ENCODE peak calls at places on chromosomes 2 and 18, in nine cellular contexts. E is AG10803, L is upper lobe of left lung, V is HFF-Myc, W is stomach, I is heart left ventricle, F is fibroblast of the aortic adventitia, Y is dorsolateral prefrontal cortex, T is foreskin fibroblast. B is an unnamed sample.

GRCh38 chr2:219099319-219099718 is 38.6 kb upstream of the IHH start:
- DNase-seq in E (peak; percentile 50), L (no peak), V (no peak), W (no peak), I (no peak), F (peak; percentile 19), Y (no peak), T (peak; percentile 68), B (no peak)

GRCh38 chr2:86078801-86079545 is 26.7 kb downstream of the POLR1A start:
- DNase-seq in E (peak; percentile 58), L (peak; percentile 58), V (no peak), W (peak; percentile 34), I (no peak), F (peak; percentile 76), Y (peak; percentile 68), T (no peak), B (peak; percentile 80)

GRCh38 chr2:86201951-86202692 is 2.9 kb downstream of the MRPL35 start:
- DNase-seq in E (no peak), L (no peak), V (no peak), W (no peak), I (no peak), F (peak; percentile 39), Y (no peak), T (no peak), B (peak; percentile 32)

GRCh38 chr2:229591611-229592010 is 122.7 kb downstream of the DNER start:
- DNase-seq in E (no peak), L (no peak), V (no peak), W (no peak), I (no peak), F (no peak), Y (peak; percentile 66), T (no peak), B (no peak)

GRCh38 chr2:218830526-218831306 is 887 bp downstream of the PRKAG3 start:
- DNase-seq in E (no peak), L (no peak), V (no peak), W (no peak), I (no peak), F (no peak), Y (no peak), T (no peak), B (no peak)

GRCh38 chr2:27162151-27163121 is 13.6 kb downstream of the TCF23 start:
- DNase-seq in E (no peak), L (no peak), V (no peak), W (no peak), I (no peak), F (peak; percentile 22), Y (no peak), T (no peak), B (no peak)

GRCh38 chr2:4561206-4561605 is 857.8 kb downstream of the DCDC2C start:
- DNase-seq in E (no peak), L (no peak), V (no peak), W (no peak), I (no peak), F (no peak), Y (no peak), T (no peak), B (no peak)

GRCh38 chr2:178829981-178830380 is 22.8 kb upstream of the TTN start:
- DNase-seq in E (no peak), L (no peak), V (no peak), W (no peak), I (no peak), F (peak; percentile 14), Y (no peak), T (no peak), B (no peak)

GRCh38 chr2:153320892-153321291 is 157.7 kb downstream of the RPRM start:
- DNase-seq in E (no peak), L (no peak), V (no peak), W (no peak), I (no peak), F (no peak), Y (no peak), T (no peak), B (no peak)

GRCh38 chr18:79520473-79521390 is 125.0 kb downstream of the NFATC1 start:
- DNase-seq in E (no peak), L (no peak), V (no peak), W (no peak), I (no peak), F (no peak), Y (no peak), T (no peak), B (no peak)

GRCh38 chr2:31243053-31243452 is 9.1 kb downstream of the EHD3 start:
- DNase-seq in E (no peak), L (no peak), V (no peak), W (no peak), I (no peak), F (no peak), Y (no peak), T (no peak), B (no peak)

DNA sequence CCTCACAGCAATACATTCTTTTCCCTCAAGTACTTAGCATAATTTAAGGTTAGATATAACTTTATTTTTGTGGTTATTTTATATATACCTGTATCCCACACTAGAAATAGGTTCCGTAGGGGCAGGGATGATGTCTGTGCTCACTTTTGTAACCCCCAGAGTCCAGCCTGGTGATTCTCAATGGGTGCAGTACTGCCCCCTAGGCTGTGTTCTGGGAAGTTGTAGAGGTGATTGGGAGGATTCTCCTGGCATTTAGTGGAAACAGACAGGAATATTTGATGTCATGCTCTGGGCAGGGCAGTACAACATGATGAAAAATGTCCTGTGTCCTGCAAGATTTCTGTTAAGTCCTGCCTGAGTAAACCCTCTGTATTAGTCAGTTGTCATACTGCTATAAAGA is 333.3 kb downstream of the PLCL1 start:
- DNase-seq in E (no peak), L (no peak), V (no peak), W (no peak), I (no peak), F (no peak), Y (no peak), T (no peak), B (no peak)
- TF ChIP-seq CTCF in E (no peak), L (no peak), V (no peak), W (no peak), I (no peak), F (no peak), Y (peak; percentile 23), T (no peak), B (no peak)

GRCh38 chr2:98479959-98480524 is 35.4 kb downstream of the INPP4A start:
- DNase-seq in E (peak; percentile 64), L (peak; percentile 61), V (no peak), W (peak; percentile 77), I (peak; percentile 85), F (peak; percentile 64), Y (peak; percentile 25), T (no peak), B (peak; percentile 70)
- H3K4me3 ChIP-seq in E (no peak overlapping the region), L (no peak overlapping the region), V (no peak overlapping the region), W (no peak overlapping the region), I (no peak overlapping the region), F (no peak overlapping the region), Y (no peak overlapping the region), T (no peak overlapping the region), B (no peak overlapping the region)

GRCh38 chr2:168255866-168256265 is 8.5 kb upstream of the STK39 start:
- DNase-seq in E (no peak), L (no peak), V (no peak), W (peak; percentile 61), I (no peak), F (no peak), Y (no peak), T (no peak), B (no peak)

GRCh38 chr2:168253379-168253778 is 6.0 kb upstream of the STK39 start:
- DNase-seq in E (no peak), L (no peak), V (no peak), W (no peak), I (no peak), F (no peak), Y (no peak), T (no peak), B (no peak)

GRCh38 chr2:168256448-168256847 is 9.1 kb upstream of the STK39 start:
- DNase-seq in E (no peak), L (peak; percentile 64), V (no peak), W (peak; percentile 67), I (no peak), F (no peak), Y (no peak), T (no peak), B (no peak)

GRCh38 chr2:168255103-168255502 is 7.7 kb upstream of the STK39 start:
- DNase-seq in E (no peak), L (no peak), V (no peak), W (no peak), I (no peak), F (no peak), Y (no peak), T (no peak), B (no peak)

GRCh38 chr2:168254158-168254935 is 7.0 kb upstream of the STK39 start:
- DNase-seq in E (peak; percentile 26), L (no peak), V (no peak), W (no peak), I (no peak), F (peak; percentile 18), Y (no peak), T (peak; percentile 51), B (no peak)
- TF ChIP-seq CTCF in E (no peak), L (no peak), V (no peak), W (no peak), I (no peak), F (peak; percentile 7), Y (no peak), T (no peak), B (no peak)

DNA sequence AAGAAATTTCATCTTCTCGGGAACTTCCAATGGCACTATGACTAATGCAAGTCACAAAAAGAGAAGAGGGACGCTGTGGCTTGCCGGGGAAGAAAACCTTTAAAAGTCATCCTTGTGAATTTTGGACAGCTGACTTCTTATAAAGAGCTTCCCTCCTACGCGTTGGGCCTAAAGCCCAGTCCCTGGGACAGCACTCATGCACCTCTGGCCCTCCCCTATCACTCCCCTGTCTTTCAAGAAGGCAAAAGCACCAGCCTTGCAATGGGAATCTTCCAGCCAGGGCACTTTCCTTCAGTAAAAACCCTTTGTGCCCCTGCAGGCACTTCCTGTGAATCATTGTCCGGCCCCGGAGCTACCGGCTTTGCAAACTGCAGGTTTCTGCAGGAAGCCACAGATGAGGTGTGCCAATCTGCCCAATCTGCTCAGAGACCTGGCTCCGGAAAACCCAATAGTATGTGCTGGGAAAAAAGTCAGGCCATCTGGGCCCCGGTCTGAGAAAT is 7.1 kb downstream of the MREG start:
- DNase-seq in E (no peak), L (peak; percentile 58), V (no peak), W (no peak), I (peak; percentile 29), F (no peak), Y (peak; percentile 33), T (no peak), B (peak; percentile 61)
- H3K4me3 ChIP-seq in E (no peak overlapping the region), L (no peak overlapping the region), V (no peak overlapping the region), W (no peak overlapping the region), I (no peak overlapping the region), F (no peak overlapping the region), Y (no peak overlapping the region), T (no peak overlapping the region), B (no peak overlapping the region)

DNA sequence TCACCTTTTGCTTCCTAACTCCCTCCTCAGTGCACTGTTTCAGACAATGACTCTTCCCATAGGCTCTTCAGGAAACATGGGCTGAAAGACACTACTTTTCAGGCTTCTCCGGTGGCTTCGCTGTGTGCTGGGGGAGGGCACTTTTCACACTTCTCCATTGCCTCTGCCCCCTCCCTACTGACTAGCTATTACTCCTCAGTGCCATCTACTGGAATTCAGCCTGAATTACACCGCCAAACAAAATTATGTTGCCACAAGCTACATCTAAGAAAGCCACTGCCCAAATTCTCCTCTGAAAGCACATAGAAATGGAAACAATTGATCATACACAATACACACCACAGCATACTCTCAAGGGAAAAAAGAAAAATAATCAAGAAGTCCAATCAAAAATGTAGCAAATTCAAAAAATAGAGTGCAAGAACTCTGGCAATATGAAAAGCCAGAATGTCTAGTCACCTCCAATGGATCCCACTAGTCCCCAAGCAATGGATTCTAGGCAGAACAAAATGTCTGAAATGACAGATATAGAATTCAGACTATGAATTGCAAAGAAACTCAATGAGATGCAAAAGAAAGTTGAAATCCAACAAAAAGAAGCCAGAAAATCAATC is 1139.4 kb upstream of the GYPC start:
- DNase-seq in E (no peak), L (no peak), V (no peak), W (no peak), I (no peak), F (no peak), Y (no peak), T (no peak), B (peak; percentile 6)
- TF ChIP-seq CTCF in E (peak; percentile 27), L (peak; percentile 48), V (peak; percentile 42), W (no peak), I (peak; percentile 21), F (peak; percentile 36), Y (peak; percentile 28), T (no peak), B (peak; percentile 41)

B was measured in fibroblast of pulmonary artery.